ENCODE peak calls at places on chromosomes 3 and 15, in eight cellular contexts. S, R, N, H, D, V, A and Z are unnamed samples.

GRCh38 chr15:31136016-31136415 is 34.5 kb upstream of the TRPM1 start:
- DNase-seq in N (no peak), D (no peak), A (no peak), H (no peak), R (no peak), S (no peak), V (no peak), Z (no peak)

GRCh38 chr3:11118181-11118682 is 36.1 kb upstream of the HRH1 start:
- DNase-seq in R (no peak), H (peak), N (no peak), D (no peak), S (peak), A (no peak), V (no peak), Z (no peak)

GRCh38 chr15:77026501-77027110 is 31.7 kb downstream of the PSTPIP1 start:
- DNase-seq in V (peak), N (peak), D (no peak), H (no peak), A (peak), R (no peak), S (no peak), Z (peak)

GRCh38 chr3:112685435-112685834 is 44.5 kb upstream of the CCDC80 start:
- DNase-seq in N (no peak), A (no peak), S (peak), H (peak), D (no peak), V (no peak), R (no peak), Z (no peak)

GRCh38 chr15:40853241-40853890 is 9.5 kb downstream of the SPINT1 start:
- DNase-seq in V (no peak), S (no peak), D (no peak), H (no peak), R (peak), A (no peak), N (no peak), Z (no peak)

GRCh38 chr15:40511093-40511471 is 40.3 kb downstream of the CHST14 start:
- DNase-seq in H (no peak), A (no peak), R (no peak), N (no peak), V (no peak), S (no peak), D (no peak), Z (peak)

GRCh38 chr3:58422756-58423324 is 10.8 kb downstream of the PDHB start:
- DNase-seq in R (no peak), S (peak), H (peak), N (no peak), V (no peak), A (no peak), D (no peak), Z (no peak)

GRCh38 chr3:185728630-185729334 is 96.1 kb downstream of the IGF2BP2 start:
- DNase-seq in D (no peak), V (no peak), A (no peak), S (peak), R (no peak), H (no peak), N (no peak), Z (no peak)

GRCh38 chr15:68818671-68819450 is 1.8 kb downstream of the ANP32A start:
- DNase-seq in H (peak), R (peak), V (no peak), S (peak), D (peak), N (peak), A (peak), Z (peak)

GRCh38 chr15:25664761-25665160 is 198.4 kb downstream of the ATP10A start:
- DNase-seq in H (no peak), D (no peak), A (no peak), R (no peak), V (no peak), N (no peak), S (peak), Z (no peak)

GRCh38 chr3:125054436-125055164 is 1.2 kb downstream of the HEG1 start:
- DNase-seq in A (no peak), R (no peak), N (no peak), H (peak), V (peak), S (peak), D (peak), Z (no peak)

GRCh38 chr3:127443581-127444375 is 146.8 kb downstream of the TPRA1 start:
- DNase-seq in D (no peak), N (no peak), S (no peak), A (no peak), H (no peak), V (peak), R (peak), Z (peak)

GRCh38 chr15:29252231-29252630 is 17.4 kb downstream of the NSMCE3 start:
- DNase-seq in H (no peak), D (no peak), N (no peak), A (no peak), V (no peak), R (no peak), S (no peak), Z (no peak)

GRCh38 chr3:126620743-126621142 is 34.2 kb downstream of the TXNRD3 start:
- DNase-seq in H (no peak), S (peak), V (no peak), N (no peak), A (no peak), D (no peak), R (no peak), Z (no peak)

GRCh38 chr3:8210752-8211405 is 290.7 kb upstream of the LMCD1 start:
- DNase-seq in V (no peak), D (no peak), H (peak), S (peak), A (no peak), N (no peak), R (no peak), Z (no peak)

GRCh38 chr3:17442332-17443049 is 299.9 kb downstream of the TBC1D5 start:
- DNase-seq in H (peak), R (no peak), V (no peak), A (no peak), N (no peak), S (peak), D (no peak), Z (no peak)

GRCh38 chr15:77495806-77496589 is 75.3 kb downstream of the HMG20A start:
- DNase-seq in A (no peak), D (peak), N (no peak), H (peak), S (no peak), R (no peak), V (no peak), Z (no peak)

GRCh38 chr15:39579487-39580116 is 1.3 kb upstream of the THBS1 start:
- DNase-seq in R (peak), D (peak), H (peak), V (peak), A (peak), N (peak), S (peak), Z (peak)

GRCh38 chr15:85501574-85501973 is 121.2 kb downstream of the AKAP13 start:
- DNase-seq in D (no peak), N (no peak), H (no peak), A (no peak), V (no peak), S (no peak), R (no peak), Z (no peak)

GRCh38 chr3:126508539-126508938 is 9.0 kb downstream of the UROC1 start:
- DNase-seq in H (no peak), D (no peak), A (no peak), V (no peak), R (peak), N (peak), S (peak), Z (no peak)

GRCh38 chr15:77021088-77021481 is 26.2 kb downstream of the PSTPIP1 start:
- DNase-seq in H (no peak), A (no peak), S (no peak), N (peak), R (no peak), V (no peak), D (no peak), Z (no peak)

GRCh38 chr15:72197460-72198409 is at the start of gene GRAMD2A:
- DNase-seq in D (peak), N (no peak), V (peak), R (peak), A (no peak), H (peak), S (no peak), Z (peak)

GRCh38 chr3:172859035-172859434 is 108.5 kb downstream of the ECT2 start:
- DNase-seq in R (no peak), H (peak), D (peak), V (no peak), S (no peak), N (no peak), A (no peak), Z (no peak)

GRCh38 chr3:130425484-130425883 is 80.0 kb downstream of the COL6A5 start:
- DNase-seq in R (no peak), V (no peak), A (no peak), D (no peak), N (no peak), H (no peak), S (no peak), Z (no peak)

GRCh38 chr3:64238971-64239667 is 13.9 kb upstream of the PRICKLE2 start:
- DNase-seq in N (peak), V (peak), H (peak), S (peak), R (peak), A (no peak), D (peak), Z (peak)

GRCh38 chr3:160016972-160017371 is 28.3 kb downstream of the IL12A start:
- DNase-seq in V (no peak), D (no peak), A (no peak), S (peak), H (peak), R (no peak), N (no peak), Z (no peak)

GRCh38 chr3:31165399-31165860 is 271.0 kb upstream of the GADL1 start:
- DNase-seq in S (peak), N (no peak), H (peak), A (no peak), D (peak), R (no peak), V (no peak), Z (no peak)

GRCh38 chr3:50542177-50543034 is 25.1 kb downstream of the C3orf18 start:
- DNase-seq in N (no peak), R (no peak), A (peak), D (peak), H (peak), S (peak), V (no peak), Z (peak)

GRCh38 chr15:40096094-40096876 is 12.4 kb downstream of the BMF start:
- DNase-seq in S (no peak), N (no peak), H (no peak), D (no peak), V (no peak), R (peak), A (no peak), Z (no peak)

GRCh38 chr3:190696777-190697501 is 165.6 kb downstream of the GMNC start:
- DNase-seq in R (no peak), H (peak), S (peak), N (no peak), A (no peak), V (no peak), D (peak), Z (peak)

GRCh38 chr15:37824717-37825382 is 109.6 kb upstream of the TMCO5A start:
- DNase-seq in V (no peak), D (no peak), R (no peak), A (no peak), H (peak), S (peak), N (no peak), Z (no peak)

GRCh38 chr3:128584412-128585020 is 66.1 kb downstream of the RPN1 start:
- DNase-seq in N (peak), D (peak), R (peak), S (peak), A (peak), V (no peak), H (peak), Z (peak)

GRCh38 chr3:42489937-42490227 is 12.6 kb upstream of the VIPR1 start:
- DNase-seq in V (no peak), A (no peak), N (no peak), S (no peak), R (no peak), H (no peak), D (no peak), Z (no peak)

GRCh38 chr3:133747907-133748639 is 1.9 kb downstream of the TF start:
- DNase-seq in R (no peak), D (no peak), V (no peak), H (no peak), A (no peak), N (no peak), S (no peak), Z (no peak)

GRCh38 chr3:61932499-61932898 is 371.1 kb downstream of the PTPRG start:
- DNase-seq in R (no peak), N (no peak), D (no peak), V (no peak), H (no peak), A (no peak), S (no peak), Z (no peak)

GRCh38 chr15:85380860-85381535 is 595 bp downstream of the AKAP13 start:
- DNase-seq in N (peak), H (no peak), D (peak), R (peak), V (peak), S (no peak), A (peak), Z (peak)

GRCh38 chr3:118628704-118629341 is 405.8 kb downstream of the IGSF11 start:
- DNase-seq in V (no peak), N (no peak), S (peak), A (peak), D (peak), H (peak), R (no peak), Z (peak)

GRCh38 chr3:13263770-13264467 is 156.2 kb downstream of the NUP210 start:
- DNase-seq in A (no peak), S (no peak), R (peak), V (no peak), D (peak), N (peak), H (no peak), Z (no peak)

GRCh38 chr3:140092883-140093536 is 158.0 kb downstream of the CLSTN2 start:
- DNase-seq in D (peak), S (no peak), V (no peak), A (no peak), N (no peak), R (no peak), H (no peak), Z (no peak)
- TF ChIP-seq CTCF in D (peak), S (no peak), V (no peak), A (peak), N (no peak), R (no peak), H (no peak), Z (no peak)

GRCh38 chr3:71062037-71062919 is 521.2 kb downstream of the FOXP1 start:
- DNase-seq in V (no peak), A (no peak), H (peak), R (no peak), S (peak), D (no peak), N (no peak), Z (no peak)

GRCh38 chr3:71062920-71063767 is 520.4 kb downstream of the FOXP1 start:
- DNase-seq in S (peak), N (no peak), A (no peak), H (peak), D (no peak), V (no peak), R (no peak), Z (no peak)

GRCh38 chr3:71061581-71061980 is 521.9 kb downstream of the FOXP1 start:
- DNase-seq in N (no peak), R (no peak), A (no peak), V (no peak), D (no peak), S (peak), H (no peak), Z (no peak)

GRCh38 chr3:71060536-71060935 is 523.0 kb downstream of the FOXP1 start:
- DNase-seq in H (no peak), V (no peak), D (no peak), R (no peak), N (no peak), S (no peak), A (no peak), Z (no peak)

GRCh38 chr3:71061037-71061436 is 522.5 kb downstream of the FOXP1 start:
- DNase-seq in R (no peak), S (peak), V (no peak), N (no peak), D (no peak), A (no peak), H (no peak), Z (no peak)
- TF ChIP-seq CTCF in R (no peak), S (no peak), V (no peak), N (no peak), D (no peak), A (no peak), H (no peak), Z (no peak)

GRCh38 chr3:84077479-84077878 is 881.3 kb upstream of the CADM2 start:
- DNase-seq in R (no peak), N (no peak), D (peak), V (no peak), A (no peak), S (no peak), H (no peak), Z (no peak)
- TF ChIP-seq CTCF in R (no peak), N (peak), D (peak), V (no peak), A (peak), S (no peak), H (peak), Z (no peak)

DNA sequence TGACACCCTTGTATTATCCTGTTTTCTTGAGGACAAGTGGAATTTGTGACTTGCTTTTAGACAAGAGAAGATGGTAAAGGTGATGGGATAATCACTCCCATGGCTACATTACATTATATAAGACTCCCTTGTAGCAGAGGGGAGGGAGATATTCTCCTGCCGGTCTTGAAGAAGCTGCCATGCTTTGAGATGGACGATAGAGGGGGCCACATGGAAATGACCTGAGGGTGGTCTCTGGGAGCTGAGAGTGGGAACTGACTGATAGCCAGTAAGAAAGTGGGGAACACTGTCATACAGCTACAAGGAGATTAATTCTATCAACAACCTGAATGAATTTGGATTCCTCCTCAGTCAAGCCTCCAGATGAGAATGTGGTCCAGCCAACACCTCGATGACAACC is 540.1 kb downstream of the NTRK3 start:
- DNase-seq in N (no peak), H (no peak), A (no peak), S (no peak), V (peak), D (peak), R (no peak), Z (no peak)
- TF ChIP-seq CTCF in N (no peak), H (no peak), A (no peak), S (no peak), V (no peak), D (peak), R (no peak), Z (no peak)

DNA sequence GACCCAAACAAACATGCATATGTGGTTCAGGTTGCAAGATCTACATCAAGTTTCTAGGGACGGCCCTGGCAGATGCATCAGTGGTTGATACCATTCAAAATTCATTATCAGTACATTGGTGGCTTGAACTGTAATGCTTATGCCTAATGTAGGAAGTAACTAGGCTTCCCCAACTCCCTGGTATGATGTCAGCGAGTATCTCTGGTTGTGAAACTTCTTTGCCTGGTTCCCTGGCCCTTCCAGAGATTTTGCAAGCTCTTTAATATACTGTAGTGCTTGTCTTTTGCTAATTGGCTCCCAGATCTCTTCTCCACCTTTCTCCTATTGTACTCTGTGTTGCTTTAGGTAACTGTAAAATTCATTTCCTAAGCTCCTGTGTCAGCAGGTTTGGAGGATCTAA is 114.8 kb upstream of the RARB start:
- DNase-seq in N (no peak), R (no peak), H (no peak), S (no peak), D (no peak), A (no peak), V (no peak), Z (no peak)
- TF ChIP-seq CTCF in N (no peak), R (no peak), H (no peak), S (no peak), D (no peak), A (no peak), V (no peak), Z (no peak)